ENCODE peak calls at places on chromosomes 6 and 20, in six cellular contexts. N, T, R, B, Y and A are unnamed samples.

GRCh38 chr20:6533321-6533720 is 234.2 kb upstream of the BMP2 start:
- DNase-seq in N (no peak), T (peak), R (no peak), B (no peak), Y (no peak), A (no peak)

GRCh38 chr6:169395080-169395805 is 141.6 kb upstream of the THBS2 start:
- DNase-seq in N (no peak), T (no peak), R (no peak), B (no peak), Y (no peak), A (no peak)

GRCh38 chr20:56422131-56422823 is 10.2 kb downstream of the CASS4 start:
- DNase-seq in N (no peak), T (peak), R (peak), B (no peak), Y (no peak), A (no peak)

GRCh38 chr6:140360651-140361050 is 986.2 kb upstream of the CITED2 start:
- DNase-seq in N (peak), T (no peak), R (no peak), B (no peak), Y (no peak), A (no peak)

GRCh38 chr6:2560903-2561698 is 189.6 kb downstream of the MYLK4 start:
- DNase-seq in N (no peak), T (no peak), R (no peak), B (no peak), Y (no peak), A (no peak)

GRCh38 chr6:137975058-137975940 is 108.2 kb downstream of the TNFAIP3 start:
- DNase-seq in N (no peak), T (no peak), R (no peak), B (peak), Y (no peak), A (no peak)

GRCh38 chr6:110250058-110250457 is 69.8 kb downstream of the CDC40 start:
- DNase-seq in N (no peak), T (no peak), R (no peak), B (no peak), Y (no peak), A (no peak)

GRCh38 chr6:68128211-68128610 is 506.9 kb upstream of the ADGRB3 start:
- DNase-seq in N (no peak), T (no peak), R (no peak), B (no peak), Y (no peak), A (no peak)

GRCh38 chr6:15513801-15514711 is 148.8 kb downstream of the DTNBP1 start:
- DNase-seq in N (no peak), T (no peak), R (no peak), B (no peak), Y (no peak), A (no peak)

GRCh38 chr6:150865406-150866146 is at the start of gene MTHFD1L:
- DNase-seq in N (peak), T (no peak), R (peak), B (peak), Y (peak), A (peak)

GRCh38 chr6:30112402-30113376 is at the start of gene TRIM31:
- DNase-seq in N (no peak), T (no peak), R (no peak), B (peak), Y (no peak), A (no peak)

GRCh38 chr20:44217342-44218092 is 6.9 kb upstream of the OSER1 start:
- DNase-seq in N (peak), T (no peak), R (peak), B (peak), Y (peak), A (peak)

GRCh38 chr20:59645316-59645715 is 41.0 kb downstream of the PHACTR3 start:
- DNase-seq in N (no peak), T (no peak), R (no peak), B (no peak), Y (no peak), A (no peak)

GRCh38 chr20:25283221-25283951 is 35.5 kb downstream of the PYGB start:
- DNase-seq in N (no peak), T (no peak), R (no peak), B (no peak), Y (no peak), A (no peak)

GRCh38 chr20:18514127-18514526 is 6.4 kb downstream of the SEC23B start:
- DNase-seq in N (no peak), T (no peak), R (no peak), B (no peak), Y (no peak), A (no peak)

GRCh38 chr6:39233333-39233732 is 4.1 kb upstream of the KCNK5 start:
- DNase-seq in N (no peak), T (no peak), R (no peak), B (no peak), Y (no peak), A (no peak)

GRCh38 chr6:43812850-43813584 is 43.0 kb downstream of the VEGFA start:
- DNase-seq in N (no peak), T (no peak), R (no peak), B (peak), Y (no peak), A (peak)

GRCh38 chr6:30647802-30648460 is 998 bp downstream of the C6orf136 start:
- DNase-seq in N (no peak), T (no peak), R (no peak), B (no peak), Y (no peak), A (no peak)

GRCh38 chr6:72238900-72239299 is 352.6 kb downstream of the RIMS1 start:
- DNase-seq in N (no peak), T (no peak), R (no peak), B (no peak), Y (no peak), A (no peak)

GRCh38 chr6:35415065-35415880 is 36.9 kb upstream of the FANCE start:
- DNase-seq in N (peak), T (no peak), R (peak), B (peak), Y (no peak), A (no peak)

GRCh38 chr20:62096421-62097380 is 25.6 kb upstream of the LSM14B start:
- DNase-seq in N (no peak), T (no peak), R (no peak), B (no peak), Y (no peak), A (no peak)

GRCh38 chr6:119349041-119349340 is 570 bp downstream of the MAN1A1 start:
- DNase-seq in N (peak), T (no peak), R (no peak), B (no peak), Y (peak), A (peak)

GRCh38 chr6:161186173-161186769 is 87.6 kb downstream of the AGPAT4 start:
- DNase-seq in N (no peak), T (peak), R (peak), B (peak), Y (no peak), A (no peak)

GRCh38 chr20:58669287-58670006 is 18.4 kb downstream of the STX16 start:
- DNase-seq in N (no peak), T (no peak), R (no peak), B (no peak), Y (no peak), A (no peak)

GRCh38 chr6:34459899-34460593 is 5.8 kb upstream of the PACSIN1 start:
- DNase-seq in N (peak), T (no peak), R (peak), B (peak), Y (no peak), A (peak)

GRCh38 chr6:129785756-129786135 is 75.4 kb downstream of the TMEM244 start:
- DNase-seq in N (no peak), T (no peak), R (no peak), B (no peak), Y (no peak), A (no peak)

GRCh38 chr6:87588756-87589407 is 905 bp downstream of the RARS2 start:
- DNase-seq in N (no peak), T (no peak), R (no peak), B (no peak), Y (no peak), A (no peak)

GRCh38 chr20:1215386-1216170 is 10.3 kb upstream of the RAD21L1 start:
- DNase-seq in N (no peak), T (no peak), R (no peak), B (peak), Y (no peak), A (no peak)

GRCh38 chr20:47922280-47922675 is 137.0 kb upstream of the SULF2 start:
- DNase-seq in N (no peak), T (no peak), R (peak), B (no peak), Y (no peak), A (no peak)

GRCh38 chr6:17001188-17001587 is 100.7 kb upstream of the STMND1 start:
- DNase-seq in N (no peak), T (no peak), R (no peak), B (no peak), Y (no peak), A (no peak)

GRCh38 chr6:131781717-131782116 is 26.1 kb upstream of the ENPP1 start:
- DNase-seq in N (no peak), T (no peak), R (no peak), B (no peak), Y (no peak), A (no peak)

GRCh38 chr6:131780600-131780999 is 27.2 kb upstream of the ENPP1 start:
- DNase-seq in N (no peak), T (no peak), R (no peak), B (no peak), Y (no peak), A (no peak)

GRCh38 chr6:131779304-131779703 is 28.5 kb upstream of the ENPP1 start:
- DNase-seq in N (no peak), T (no peak), R (no peak), B (no peak), Y (no peak), A (no peak)

GRCh38 chr6:131776986-131777385 is 30.8 kb upstream of the ENPP1 start:
- DNase-seq in N (no peak), T (no peak), R (no peak), B (no peak), Y (no peak), A (no peak)

GRCh38 chr6:131778134-131778533 is 29.7 kb upstream of the ENPP1 start:
- DNase-seq in N (no peak), T (no peak), R (no peak), B (no peak), Y (no peak), A (no peak)
- TF ChIP-seq CTCF in N (no peak), T (no peak), R (no peak), B (no peak), Y (no peak), A (no peak)

GRCh38 chr20:52004720-52005119 is 186.9 kb downstream of the ZFP64 start:
- DNase-seq in N (no peak), T (no peak), R (peak), B (no peak), Y (no peak), A (no peak)

GRCh38 chr20:52003976-52004375 is 187.6 kb downstream of the ZFP64 start:
- DNase-seq in N (no peak), T (no peak), R (no peak), B (no peak), Y (no peak), A (no peak)

GRCh38 chr20:52003415-52003814 is 188.2 kb downstream of the ZFP64 start:
- DNase-seq in N (no peak), T (no peak), R (no peak), B (no peak), Y (no peak), A (no peak)

DNA sequence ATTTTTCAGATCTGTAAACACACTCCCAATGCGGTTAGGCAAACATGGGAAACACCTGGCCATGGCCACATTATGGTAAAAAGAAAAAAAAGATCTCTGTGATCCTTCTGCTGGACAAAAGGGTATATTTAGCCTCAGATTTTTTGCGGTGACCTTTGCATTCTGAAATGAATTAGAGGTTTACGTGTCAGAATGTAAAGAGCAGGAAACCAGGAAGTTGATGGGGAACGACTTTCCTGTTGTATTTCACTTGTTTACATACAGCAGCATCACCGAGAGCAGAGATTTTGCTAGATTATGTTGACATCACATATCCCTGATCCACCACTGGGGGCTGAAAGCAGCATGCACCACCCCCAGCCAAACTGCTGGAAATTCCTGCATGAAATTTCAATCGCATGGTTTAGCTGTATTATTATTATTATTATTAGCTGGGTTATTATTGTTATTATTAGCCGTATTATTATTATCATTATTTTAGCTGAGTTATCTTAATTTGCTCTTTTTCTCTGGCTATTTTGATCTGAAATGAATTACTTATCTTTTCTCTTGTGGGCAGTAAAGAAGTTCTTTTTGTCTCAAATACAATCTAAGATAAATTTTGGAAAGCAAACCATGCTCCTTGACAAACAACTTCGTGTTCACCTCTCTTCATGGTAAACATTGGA is 189.4 kb downstream of the ZFP64 start:
- DNase-seq in N (no peak), T (peak), R (no peak), B (no peak), Y (no peak), A (no peak)
- TF ChIP-seq CTCF in N (no peak), T (peak), R (peak), B (no peak), Y (peak), A (no peak)

GRCh38 chr20:8364734-8365078 is 232.6 kb downstream of the PLCB1 start:
- DNase-seq in N (no peak), T (no peak), R (no peak), B (no peak), Y (no peak), A (no peak)

GRCh38 chr20:8363970-8364733 is 232.1 kb downstream of the PLCB1 start:
- DNase-seq in N (no peak), T (no peak), R (no peak), B (no peak), Y (no peak), A (no peak)

GRCh38 chr20:8365634-8366033 is 233.6 kb downstream of the PLCB1 start:
- DNase-seq in N (no peak), T (no peak), R (no peak), B (no peak), Y (no peak), A (no peak)

GRCh38 chr20:8367679-8368078 is 235.6 kb downstream of the PLCB1 start:
- DNase-seq in N (no peak), T (no peak), R (no peak), B (no peak), Y (no peak), A (no peak)

GRCh38 chr20:8366303-8366923 is 234.3 kb downstream of the PLCB1 start:
- DNase-seq in N (no peak), T (no peak), R (no peak), B (no peak), Y (no peak), A (no peak)
- TF ChIP-seq CTCF in N (no peak), T (no peak), R (no peak), B (no peak), Y (no peak), A (no peak)

DNA sequence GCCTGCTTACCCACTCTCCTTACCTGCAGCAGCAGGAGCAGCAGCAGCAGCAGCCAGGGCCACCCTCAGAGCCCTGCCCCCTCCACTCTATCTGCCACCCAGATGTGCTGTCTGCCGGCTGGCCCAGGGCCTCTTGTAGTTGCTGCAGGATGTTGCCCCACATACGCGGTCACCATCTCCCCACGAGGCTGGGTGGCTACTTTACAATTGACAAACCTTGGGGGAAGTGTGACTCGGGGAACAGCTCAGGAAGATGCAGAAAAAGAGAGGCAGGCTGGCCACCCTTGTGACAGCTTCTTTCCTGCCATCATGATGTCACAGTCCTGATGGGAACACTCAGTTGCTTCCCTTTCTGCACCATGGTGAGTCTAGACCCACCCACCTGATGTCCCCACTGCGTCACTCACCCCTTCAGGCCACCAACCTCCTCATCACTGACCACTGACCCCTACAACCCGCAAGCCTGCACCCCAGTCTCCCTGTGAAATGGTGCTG is 14.5 kb downstream of the TREM1 start:
- DNase-seq in N (no peak), T (no peak), R (no peak), B (peak), Y (no peak), A (no peak)
- TF ChIP-seq CTCF in N (no peak), T (no peak), R (no peak), B (no peak), Y (no peak), A (no peak)

GRCh38 chr20:50980851-50981713 is 22.5 kb downstream of the MOCS3 start:
- DNase-seq in N (peak), T (no peak), R (no peak), B (peak), Y (peak), A (peak)
- TF ChIP-seq CTCF in N (peak), T (peak), R (peak), B (peak), Y (peak), A (peak)